ENCODE peak calls at places on chromosomes 7 and 10, in ten cellular contexts. R is uterus, N is HFF-Myc, X is MCF 10A, J is lung, S is GM20000, E is A549, G is GM12865, B is sigmoid colon, A is chondrocyte. O is an unnamed sample.

GRCh38 chr7:84614821-84615506 is 420.4 kb upstream of the SEMA3A start:
- DNase-seq in R (no peak), N (no peak), X (peak), J (no peak), S (no peak), E (no peak), G (no peak), B (no peak), A (no peak), O (no peak)

GRCh38 chr10:25017247-25017590 is 807 bp downstream of the THNSL1 start:
- DNase-seq in R (no peak), N (no peak), X (no peak), J (no peak), S (peak), E (peak), G (no peak), B (no peak), A (no peak), O (peak)

GRCh38 chr7:152451356-152451755 is 15.6 kb upstream of the KMT2C start:
- DNase-seq in R (no peak), N (no peak), X (no peak), J (no peak), S (no peak), E (no peak), G (no peak), B (no peak), A (no peak), O (no peak)

GRCh38 chr10:97332586-97333350 is 1.8 kb downstream of the FRAT2 start:
- DNase-seq in R (no peak), N (peak), X (peak), J (no peak), S (no peak), E (no peak), G (peak), B (peak), A (no peak), O (no peak)

GRCh38 chr7:12570529-12571461 is at the start of gene SCIN:
- DNase-seq in R (no peak), N (no peak), X (peak), J (peak), S (no peak), E (peak), G (peak), B (peak), A (no peak), O (peak)

GRCh38 chr7:46290374-46291061 is 369.4 kb upstream of the IGFBP3 start:
- DNase-seq in R (no peak), N (no peak), X (peak), J (no peak), S (no peak), E (no peak), G (peak), B (no peak), A (no peak), O (no peak)

GRCh38 chr10:117217196-117217761 is 20.0 kb downstream of the KCNK18 start:
- DNase-seq in R (no peak), N (peak), X (peak), J (no peak), S (peak), E (peak), G (peak), B (peak), A (no peak), O (peak)

GRCh38 chr10:16777473-16778370 is 39.5 kb downstream of the RSU1 start:
- DNase-seq in R (peak), N (peak), X (peak), J (no peak), S (peak), E (peak), G (peak), B (no peak), A (no peak), O (peak)

GRCh38 chr10:103837370-103838094 is 17.8 kb downstream of the SH3PXD2A start:
- DNase-seq in R (no peak), N (no peak), X (no peak), J (no peak), S (no peak), E (no peak), G (peak), B (peak), A (no peak), O (no peak)

GRCh38 chr7:39428221-39428620 is 138.0 kb upstream of the YAE1 start:
- DNase-seq in R (no peak), N (no peak), X (peak), J (no peak), S (no peak), E (no peak), G (no peak), B (no peak), A (no peak), O (no peak)

GRCh38 chr7:137440434-137440830 is 96.9 kb upstream of the PTN start:
- DNase-seq in R (no peak), N (no peak), X (no peak), J (no peak), S (no peak), E (no peak), G (no peak), B (no peak), A (no peak), O (no peak)

GRCh38 chr10:98041352-98042043 is 11.1 kb upstream of the CRTAC1 start:
- DNase-seq in R (peak), N (peak), X (peak), J (peak), S (peak), E (peak), G (peak), B (peak), A (no peak), O (peak)

GRCh38 chr7:157876469-157877285 is 539.9 kb downstream of the DNAJB6 start:
- DNase-seq in R (no peak), N (no peak), X (no peak), J (no peak), S (no peak), E (no peak), G (no peak), B (no peak), A (peak), O (no peak)

GRCh38 chr10:88042162-88043100 is 179.0 kb downstream of the PTEN start:
- DNase-seq in R (no peak), N (peak), X (peak), J (peak), S (no peak), E (no peak), G (no peak), B (peak), A (no peak), O (no peak)

GRCh38 chr7:50733552-50733951 is 49.1 kb downstream of the GRB10 start:
- DNase-seq in R (no peak), N (no peak), X (peak), J (no peak), S (no peak), E (peak), G (no peak), B (no peak), A (no peak), O (no peak)

GRCh38 chr7:2247141-2247985 is 5.3 kb downstream of the NUDT1 start:
- DNase-seq in R (no peak), N (no peak), X (no peak), J (no peak), S (peak), E (peak), G (peak), B (no peak), A (no peak), O (peak)

GRCh38 chr7:6271694-6272371 is 591 bp downstream of the CYTH3 start:
- DNase-seq in R (peak), N (no peak), X (no peak), J (no peak), S (peak), E (peak), G (peak), B (peak), A (no peak), O (peak)

GRCh38 chr7:19116121-19117080 is 1.0 kb downstream of the TWIST1 start:
- DNase-seq in R (peak), N (no peak), X (peak), J (no peak), S (peak), E (peak), G (peak), B (peak), A (peak), O (peak)

GRCh38 chr7:45174966-45175765 is 17.6 kb downstream of the RAMP3 start:
- DNase-seq in R (no peak), N (no peak), X (no peak), J (no peak), S (no peak), E (no peak), G (no peak), B (peak), A (peak), O (no peak)

GRCh38 chr10:114538544-114538906 is 119.5 kb downstream of the ABLIM1 start:
- DNase-seq in R (no peak), N (no peak), X (no peak), J (no peak), S (no peak), E (no peak), G (peak), B (no peak), A (no peak), O (no peak)

GRCh38 chr7:6121141-6121540 is 90.0 kb downstream of the ANKRD61 start:
- DNase-seq in R (no peak), N (no peak), X (peak), J (no peak), S (no peak), E (no peak), G (no peak), B (no peak), A (no peak), O (no peak)

GRCh38 chr10:114499630-114500190 is 95.4 kb upstream of the AFAP1L2 start:
- DNase-seq in R (no peak), N (no peak), X (peak), J (no peak), S (peak), E (no peak), G (peak), B (no peak), A (no peak), O (no peak)

GRCh38 chr10:15672469-15672868 is 47.3 kb downstream of the ITGA8 start:
- DNase-seq in R (no peak), N (no peak), X (no peak), J (no peak), S (no peak), E (no peak), G (no peak), B (no peak), A (no peak), O (no peak)

GRCh38 chr10:78900715-78901430 is 167.9 kb upstream of the ZMIZ1 start:
- DNase-seq in R (no peak), N (no peak), X (no peak), J (peak), S (no peak), E (no peak), G (no peak), B (no peak), A (no peak), O (no peak)

GRCh38 chr10:132535065-132535651 is 2.4 kb upstream of the INPP5A start:
- DNase-seq in R (peak), N (no peak), X (no peak), J (no peak), S (no peak), E (no peak), G (no peak), B (peak), A (peak), O (no peak)

GRCh38 chr7:33616752-33617151 is 288.6 kb upstream of the BMPER start:
- DNase-seq in R (no peak), N (no peak), X (no peak), J (no peak), S (no peak), E (no peak), G (no peak), B (no peak), A (no peak), O (no peak)

GRCh38 chr7:4245866-4246470 is 436.1 kb upstream of the FOXK1 start:
- DNase-seq in R (no peak), N (no peak), X (peak), J (no peak), S (no peak), E (no peak), G (no peak), B (no peak), A (peak), O (no peak)

GRCh38 chr7:127792528-127793342 is 140.7 kb downstream of the SND1 start:
- DNase-seq in R (no peak), N (no peak), X (peak), J (no peak), S (peak), E (peak), G (peak), B (no peak), A (no peak), O (no peak)

GRCh38 chr7:101614939-101615302 is 14.2 kb downstream of the MYL10 start:
- DNase-seq in R (no peak), N (no peak), X (peak), J (no peak), S (no peak), E (no peak), G (no peak), B (no peak), A (no peak), O (no peak)

GRCh38 chr7:134710511-134710853 is 63.8 kb downstream of the BPGM start:
- DNase-seq in R (no peak), N (no peak), X (no peak), J (no peak), S (no peak), E (no peak), G (no peak), B (no peak), A (no peak), O (no peak)

GRCh38 chr7:1520574-1521234 is 9.8 kb upstream of the MAFK start:
- DNase-seq in R (no peak), N (no peak), X (peak), J (no peak), S (no peak), E (peak), G (no peak), B (no peak), A (no peak), O (no peak)

GRCh38 chr10:1346201-1346600 is 290.0 kb downstream of the WDR37 start:
- DNase-seq in R (no peak), N (no peak), X (no peak), J (no peak), S (no peak), E (no peak), G (no peak), B (no peak), A (no peak), O (no peak)

GRCh38 chr10:122474145-122474739 is 12.9 kb downstream of the HTRA1 start:
- DNase-seq in R (no peak), N (no peak), X (no peak), J (no peak), S (no peak), E (no peak), G (no peak), B (no peak), A (no peak), O (no peak)

GRCh38 chr10:29479081-29479917 is 155.5 kb downstream of the SVIL start:
- DNase-seq in R (no peak), N (no peak), X (peak), J (no peak), S (no peak), E (no peak), G (peak), B (no peak), A (no peak), O (no peak)

GRCh38 chr7:155789001-155789725 is 23.1 kb downstream of the SHH start:
- DNase-seq in R (no peak), N (no peak), X (peak), J (no peak), S (peak), E (no peak), G (no peak), B (peak), A (no peak), O (no peak)

GRCh38 chr7:6147627-6148026 is 116.5 kb downstream of the ANKRD61 start:
- DNase-seq in R (no peak), N (no peak), X (no peak), J (no peak), S (no peak), E (no peak), G (no peak), B (no peak), A (peak), O (no peak)

GRCh38 chr7:76340617-76341131 is 18.1 kb downstream of the YWHAG start:
- DNase-seq in R (no peak), N (no peak), X (peak), J (no peak), S (no peak), E (no peak), G (no peak), B (peak), A (no peak), O (no peak)

GRCh38 chr7:151759591-151760042 is 117.3 kb downstream of the PRKAG2 start:
- DNase-seq in R (peak), N (peak), X (peak), J (peak), S (peak), E (peak), G (peak), B (peak), A (peak), O (peak)

GRCh38 chr7:137694405-137694804 is 152.4 kb downstream of the DGKI start:
- DNase-seq in R (no peak), N (no peak), X (peak), J (no peak), S (peak), E (no peak), G (peak), B (no peak), A (no peak), O (no peak)

GRCh38 chr10:89339860-89340259 is 12.1 kb downstream of the IFIT3 start:
- DNase-seq in R (no peak), N (no peak), X (no peak), J (no peak), S (no peak), E (no peak), G (no peak), B (no peak), A (no peak), O (no peak)
- TF ChIP-seq CTCF in R (no peak), N (no peak), X (no peak), J (no peak), S (no peak), E (no peak), G (no peak), B (no peak), A (no peak), O (no peak)

DNA sequence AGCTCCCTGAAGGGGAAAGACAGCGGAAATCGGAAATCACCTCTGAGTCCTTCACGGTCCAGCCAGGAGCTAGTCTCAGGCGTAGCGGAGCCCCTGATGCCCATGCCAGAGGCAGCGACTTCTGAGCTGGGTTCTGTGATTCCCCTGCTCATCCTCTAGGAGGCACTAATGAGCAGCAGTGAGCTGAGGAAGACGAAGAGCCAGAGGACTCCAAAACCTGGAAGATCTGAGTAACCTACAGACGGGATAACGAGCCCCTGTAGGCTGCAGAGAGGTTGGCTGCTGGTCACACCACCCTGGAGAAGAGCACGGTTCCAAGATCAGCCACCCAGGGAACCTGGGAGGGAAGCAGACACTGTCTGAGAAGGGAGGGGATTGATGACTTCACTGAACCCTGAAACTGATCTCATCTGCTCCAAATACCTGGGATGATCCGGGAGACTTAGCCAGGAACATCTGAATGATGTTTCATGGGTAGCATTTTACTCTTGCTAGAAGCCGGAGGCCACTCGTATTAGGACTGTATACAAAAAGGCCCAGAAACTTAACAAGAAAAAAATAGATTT is 304.1 kb downstream of the PAXIP1 start:
- DNase-seq in R (no peak), N (no peak), X (no peak), J (no peak), S (peak), E (peak), G (peak), B (no peak), A (no peak), O (no peak)
- TF ChIP-seq CTCF in R (no peak), N (no peak), X (no peak), J (no peak), S (peak), E (peak), G (peak), B (no peak), A (no peak), O (no peak)

GRCh38 chr7:121570365-121570764 is 174.3 kb upstream of the FAM3C start:
- DNase-seq in R (no peak), N (no peak), X (no peak), J (no peak), S (no peak), E (no peak), G (no peak), B (no peak), A (no peak), O (no peak)
- TF ChIP-seq CTCF in R (no peak), N (no peak), X (no peak), J (no peak), S (no peak), E (no peak), G (no peak), B (no peak), A (no peak), O (no peak)

GRCh38 chr10:95201736-95202135 is 7.7 kb downstream of the ACSM6 start:
- DNase-seq in R (no peak), N (no peak), X (peak), J (no peak), S (no peak), E (peak), G (peak), B (no peak), A (no peak), O (no peak)
- TF ChIP-seq CTCF in R (no peak), N (peak), X (peak), J (no peak), S (no peak), E (peak), G (peak), B (no peak), A (peak), O (peak)

DNA sequence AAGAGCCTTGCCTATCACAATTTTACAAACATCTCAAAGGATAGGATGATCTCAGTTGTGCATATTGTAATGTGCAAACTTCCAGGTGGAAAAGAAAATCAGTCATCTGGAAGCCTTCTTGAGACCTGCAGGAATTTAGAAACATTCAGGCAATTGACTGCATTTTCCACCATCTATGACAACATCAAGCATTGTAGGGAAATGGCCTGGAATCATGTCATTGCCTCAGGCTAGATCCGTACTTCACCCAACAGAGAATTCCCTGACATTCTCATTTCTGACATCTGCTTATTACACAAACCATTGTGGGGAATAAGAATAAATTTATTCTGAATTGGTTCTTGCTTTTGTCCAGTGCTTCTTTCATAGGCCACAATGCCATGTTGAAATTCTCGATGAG is 124.9 kb upstream of the NPVF start:
- DNase-seq in R (no peak), N (no peak), X (peak), J (no peak), S (no peak), E (no peak), G (no peak), B (no peak), A (no peak), O (no peak)
- TF ChIP-seq CTCF in R (no peak), N (no peak), X (no peak), J (no peak), S (no peak), E (no peak), G (no peak), B (no peak), A (no peak), O (no peak)

GRCh38 chr10:44965651-44966097 is 6.1 kb downstream of the RASSF4 start:
- DNase-seq in R (no peak), N (no peak), X (no peak), J (no peak), S (no peak), E (no peak), G (peak), B (no peak), A (no peak), O (peak)

GRCh38 chr10:44966129-44966815 is 6.7 kb downstream of the RASSF4 start:
- DNase-seq in R (no peak), N (no peak), X (no peak), J (no peak), S (no peak), E (no peak), G (peak), B (no peak), A (no peak), O (peak)

GRCh38 chr10:44967596-44967995 is 8.0 kb downstream of the RASSF4 start:
- DNase-seq in R (no peak), N (no peak), X (no peak), J (no peak), S (no peak), E (no peak), G (no peak), B (peak), A (no peak), O (no peak)

GRCh38 chr10:44968101-44968886 is 8.7 kb downstream of the RASSF4 start:
- DNase-seq in R (no peak), N (no peak), X (peak), J (no peak), S (no peak), E (no peak), G (peak), B (peak), A (no peak), O (no peak)

DNA sequence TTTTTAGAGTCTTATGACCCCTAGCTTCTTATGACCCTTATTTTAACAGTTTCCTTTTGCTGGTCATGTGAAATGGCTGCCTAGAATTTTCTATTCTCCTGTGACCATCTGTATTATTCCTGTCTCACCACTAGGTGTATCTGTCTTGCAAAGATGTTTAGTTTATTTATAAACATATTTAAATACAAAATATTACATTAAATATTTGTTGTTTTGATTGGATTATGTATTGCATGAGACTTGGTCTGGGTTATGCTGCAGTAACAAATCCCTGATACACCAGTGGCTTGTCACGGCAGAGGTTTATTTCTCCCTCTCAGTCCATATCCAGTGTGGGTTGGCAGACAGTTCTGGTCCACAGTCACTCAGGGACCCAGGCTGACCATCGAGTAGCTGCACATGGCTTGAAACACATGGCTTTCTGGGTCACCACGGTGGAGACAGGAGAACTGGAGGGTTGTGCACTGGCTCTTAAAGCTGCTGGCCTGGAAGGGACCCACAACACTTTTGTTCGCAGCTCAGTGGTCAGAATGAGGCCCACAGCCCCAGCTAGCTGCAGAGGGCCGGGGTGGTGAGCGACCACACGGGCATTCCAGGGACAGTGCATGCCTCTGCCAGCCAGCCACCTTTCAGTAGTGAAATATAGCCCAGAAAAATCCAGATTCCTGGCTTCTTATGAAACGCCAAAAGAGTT is 7.4 kb downstream of the RASSF4 start:
- DNase-seq in R (no peak), N (no peak), X (no peak), J (no peak), S (no peak), E (no peak), G (no peak), B (no peak), A (no peak), O (no peak)
- TF ChIP-seq CTCF in R (no peak), N (no peak), X (peak), J (no peak), S (no peak), E (peak), G (no peak), B (no peak), A (peak), O (peak)

O was measured in GM13977.